ENCODE peak calls at places on chromosomes 4 and X, in six cellular contexts. P, Q, D, K, E and J are unnamed samples.

GRCh38 chrX:96611619-96612362 is 72.9 kb upstream of the DIAPH2 start:
- DNase-seq in P (no peak), Q (no peak), D (no peak), K (no peak), E (no peak), J (no peak)

GRCh38 chr4:139686988-139687387 is 21.4 kb downstream of the MGST2 start:
- DNase-seq in P (no peak), Q (no peak), D (no peak), K (no peak), E (no peak), J (no peak)

GRCh38 chr4:177403746-177404145 is 38.5 kb downstream of the AGA start:
- DNase-seq in P (no peak), Q (no peak), D (no peak), K (no peak), E (no peak), J (no peak)

GRCh38 chr4:48899950-48900349 is 6.6 kb downstream of the OCIAD2 start:
- DNase-seq in P (no peak), Q (no peak), D (no peak), K (no peak), E (no peak), J (no peak)

GRCh38 chrX:314781-315595 is 3.6 kb downstream of the GTPBP6 start:
- DNase-seq in P (no peak), Q (no peak), D (no peak), K (peak), E (no peak), J (no peak)

GRCh38 chr4:139299536-139299935 is 1.8 kb upstream of the NAA15 start:
- DNase-seq in P (no peak), Q (no peak), D (no peak), K (no peak), E (no peak), J (no peak)

GRCh38 chrX:86028681-86029080 is 18.7 kb downstream of the CHM start:
- DNase-seq in P (no peak), Q (no peak), D (no peak), K (no peak), E (no peak), J (no peak)

GRCh38 chr4:153115322-153116100 is 88.7 kb upstream of the TRIM2 start:
- DNase-seq in P (peak), Q (no peak), D (peak), K (peak), E (no peak), J (no peak)

GRCh38 chrX:133685806-133686205 is 270.5 kb upstream of the GPC4 start:
- DNase-seq in P (no peak), Q (no peak), D (no peak), K (no peak), E (no peak), J (no peak)

GRCh38 chrX:100720301-100720700 is 11.6 kb downstream of the SYTL4 start:
- DNase-seq in P (no peak), Q (no peak), D (no peak), K (no peak), E (no peak), J (no peak)

GRCh38 chrX:22800806-22801205 is 199.0 kb upstream of the DDX53 start:
- DNase-seq in P (no peak), Q (no peak), D (no peak), K (no peak), E (no peak), J (no peak)

GRCh38 chrX:1093112-1093511 is 119.3 kb downstream of the CRLF2 start:
- DNase-seq in P (peak), Q (no peak), D (peak), K (no peak), E (no peak), J (no peak)

GRCh38 chr4:109411964-109412363 is 21.7 kb upstream of the SEC24B start:
- DNase-seq in P (no peak), Q (no peak), D (no peak), K (no peak), E (peak), J (peak)